ENCODE peak calls at places on chromosomes 6 and 20, in eight cellular contexts. D, V, Q, H, F, I, R and A are unnamed samples. For H3K79me2, the result is how much of the 10 kb centered on the place peaks cover.

GRCh38 chr6:138546733-138547185 is 47.5 kb upstream of the NHSL1 start:
- DNase-seq in D (peak), V (peak), Q (peak), H (no peak), F (peak), I (no peak), R (no peak), A (no peak)

GRCh38 chr20:51562334-51563140 is 20.0 kb upstream of the NFATC2 start:
- DNase-seq in D (no peak), V (peak), Q (peak), H (no peak), F (peak), I (peak), R (peak), A (peak)

GRCh38 chr6:113364781-113365545 is 492.2 kb upstream of the MARCKS start:
- DNase-seq in D (peak), V (no peak), Q (peak), H (no peak), F (peak), I (no peak), R (no peak), A (no peak)

GRCh38 chr6:16698988-16699868 is 62.0 kb downstream of the ATXN1 start:
- DNase-seq in D (peak), V (peak), Q (peak), H (no peak), F (peak), I (no peak), R (no peak), A (no peak)

GRCh38 chr6:106886922-106887797 is 87.4 kb downstream of the CD24 start:
- DNase-seq in D (peak), V (peak), Q (no peak), H (no peak), F (no peak), I (peak), R (peak), A (no peak)

GRCh38 chr6:154872605-154873004 is 122.5 kb upstream of the TIAM2 start:
- DNase-seq in D (no peak), V (no peak), Q (no peak), H (no peak), F (no peak), I (peak), R (peak), A (no peak)

GRCh38 chr6:93679836-93680235 is 260.5 kb upstream of the EPHA7 start:
- DNase-seq in D (no peak), V (no peak), Q (no peak), H (no peak), F (no peak), I (no peak), R (no peak), A (no peak)

GRCh38 chr6:157877573-157878011 is 54.5 kb downstream of the SNX9 start:
- DNase-seq in D (no peak), V (no peak), Q (no peak), H (no peak), F (no peak), I (no peak), R (no peak), A (no peak)

GRCh38 chr6:116561377-116562018 is 7.9 kb downstream of the CALHM4 start:
- DNase-seq in D (peak), V (peak), Q (peak), H (peak), F (peak), I (peak), R (peak), A (peak)

GRCh38 chr20:46202758-46203509 is 84.8 kb downstream of the CD40 start:
- DNase-seq in D (no peak), V (no peak), Q (no peak), H (no peak), F (no peak), I (no peak), R (no peak), A (no peak)

GRCh38 chr6:4931530-4932505 is 72.0 kb downstream of the RPP40 start:
- DNase-seq in D (peak), V (peak), Q (no peak), H (no peak), F (peak), I (peak), R (peak), A (no peak)

GRCh38 chr20:63950701-63951397 is 5.4 kb downstream of the UCKL1 start:
- DNase-seq in D (no peak), V (no peak), Q (no peak), H (no peak), F (no peak), I (no peak), R (no peak), A (no peak)

GRCh38 chr6:110881929-110882629 is 7.5 kb downstream of the AMD1 start:
- DNase-seq in D (no peak), V (no peak), Q (no peak), H (no peak), F (no peak), I (no peak), R (no peak), A (no peak)

GRCh38 chr6:101402618-101403002 is 9.1 kb downstream of the GRIK2 start:
- DNase-seq in D (no peak), V (peak), Q (no peak), H (no peak), F (no peak), I (peak), R (peak), A (no peak)

GRCh38 chr6:8983202-8983688 is 547.9 kb upstream of the SLC35B3 start:
- DNase-seq in D (peak), V (peak), Q (peak), H (peak), F (peak), I (peak), R (peak), A (peak)

GRCh38 chr6:40349566-40350192 is 237.5 kb downstream of the LRFN2 start:
- DNase-seq in D (no peak), V (no peak), Q (no peak), H (no peak), F (no peak), I (no peak), R (no peak), A (no peak)

GRCh38 chr6:20565291-20565690 is 31.0 kb downstream of the CDKAL1 start:
- DNase-seq in D (no peak), V (no peak), Q (no peak), H (no peak), F (no peak), I (no peak), R (no peak), A (no peak)

GRCh38 chr6:142881771-142882170 is 63.2 kb downstream of the HIVEP2 start:
- DNase-seq in D (no peak), V (peak), Q (no peak), H (no peak), F (no peak), I (no peak), R (no peak), A (no peak)

GRCh38 chr20:24106155-24106800 is 117.7 kb upstream of the GGTLC1 start:
- DNase-seq in D (no peak), V (no peak), Q (no peak), H (no peak), F (peak), I (no peak), R (no peak), A (no peak)

GRCh38 chr6:137665342-137665741 is 171.1 kb upstream of the OLIG3 start:
- DNase-seq in D (no peak), V (no peak), Q (no peak), H (no peak), F (no peak), I (no peak), R (no peak), A (no peak)

GRCh38 chr6:34595332-34596090 is 39.4 kb upstream of the SPDEF start:
- DNase-seq in D (no peak), V (no peak), Q (peak), H (no peak), F (peak), I (no peak), R (no peak), A (no peak)

GRCh38 chr6:34596798-34597197 is 40.7 kb upstream of the SPDEF start:
- DNase-seq in D (no peak), V (no peak), Q (no peak), H (no peak), F (no peak), I (no peak), R (no peak), A (no peak)

GRCh38 chr6:34600101-34600500 is 44.0 kb upstream of the SPDEF start:
- DNase-seq in D (no peak), V (no peak), Q (no peak), H (no peak), F (no peak), I (no peak), R (no peak), A (no peak)

GRCh38 chr6:34598725-34599124 is 42.6 kb upstream of the SPDEF start:
- DNase-seq in D (no peak), V (no peak), Q (no peak), H (no peak), F (no peak), I (no peak), R (no peak), A (no peak)

GRCh38 chr6:34597605-34598353 is 41.6 kb upstream of the SPDEF start:
- DNase-seq in D (peak), V (no peak), Q (no peak), H (no peak), F (no peak), I (no peak), R (no peak), A (no peak)
- H3K79me2 ChIP-seq in D (under half), V (half or more), Q (under half), H (half or more), F (half or more), I (half or more), R (under half), A (under half)

GRCh38 chr20:38446441-38447209 is 11.5 kb upstream of the SNHG17 start:
- DNase-seq in D (peak), V (peak), Q (peak), H (peak), F (peak), I (peak), R (peak), A (peak)

GRCh38 chr20:38447931-38448675 is 13.0 kb upstream of the SNHG17 start:
- DNase-seq in D (peak), V (no peak), Q (no peak), H (no peak), F (no peak), I (no peak), R (no peak), A (no peak)

GRCh38 chr20:38449046-38449445 is 13.9 kb upstream of the SNHG17 start:
- DNase-seq in D (no peak), V (no peak), Q (no peak), H (no peak), F (no peak), I (no peak), R (no peak), A (no peak)

GRCh38 chr20:38445901-38446425 is 10.8 kb upstream of the SNHG17 start:
- DNase-seq in D (no peak), V (no peak), Q (no peak), H (no peak), F (no peak), I (no peak), R (no peak), A (no peak)

DNA sequence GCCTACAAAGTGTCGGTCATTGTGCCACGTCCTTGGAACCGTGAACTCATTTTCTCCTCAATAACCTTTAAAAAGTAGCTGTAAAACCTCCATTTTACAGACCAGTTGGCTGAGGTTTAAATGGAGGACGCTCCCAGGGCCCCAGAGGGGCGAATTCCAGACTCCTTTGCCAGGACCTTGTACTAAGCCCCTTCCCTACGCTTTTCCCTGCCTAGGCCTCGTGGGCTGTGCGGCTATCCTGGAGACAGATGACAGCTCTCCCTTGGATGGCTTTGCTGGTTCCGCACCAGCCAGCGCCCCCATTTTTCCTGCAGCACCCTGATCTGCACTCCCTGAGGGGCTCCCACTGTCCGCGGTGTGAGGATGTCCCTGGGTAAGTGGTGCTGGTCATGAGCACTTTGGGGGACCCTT is 12.1 kb upstream of the SNHG17 start:
- DNase-seq in D (no peak), V (no peak), Q (no peak), H (no peak), F (no peak), I (peak), R (peak), A (no peak)
- H3K79me2 ChIP-seq in D (under half), V (under half), Q (under half), H (under half), F (under half), I (under half), R (under half), A (under half)

GRCh38 chr20:9286501-9286900 is 217.6 kb downstream of the PLCB4 start:
- DNase-seq in D (no peak), V (no peak), Q (peak), H (no peak), F (no peak), I (no peak), R (no peak), A (no peak)
- H3K79me2 ChIP-seq in D (under half), V (under half), Q (under half), H (under half), F (under half), I (under half), R (under half), A (under half)

GRCh38 chr6:15296249-15296648 is 50.4 kb downstream of the JARID2 start:
- DNase-seq in D (no peak), V (no peak), Q (no peak), H (no peak), F (no peak), I (no peak), R (no peak), A (no peak)

GRCh38 chr6:15292721-15293302 is 46.9 kb downstream of the JARID2 start:
- DNase-seq in D (no peak), V (no peak), Q (no peak), H (no peak), F (no peak), I (no peak), R (no peak), A (no peak)

GRCh38 chr6:15290962-15291704 is 45.3 kb downstream of the JARID2 start:
- DNase-seq in D (no peak), V (no peak), Q (no peak), H (no peak), F (no peak), I (peak), R (peak), A (no peak)

GRCh38 chr6:15296735-15297134 is 50.9 kb downstream of the JARID2 start:
- DNase-seq in D (no peak), V (no peak), Q (no peak), H (peak), F (no peak), I (no peak), R (no peak), A (no peak)

GRCh38 chr6:15293674-15294073 is 47.8 kb downstream of the JARID2 start:
- DNase-seq in D (no peak), V (no peak), Q (no peak), H (no peak), F (no peak), I (no peak), R (no peak), A (no peak)
- H3K79me2 ChIP-seq in D (half or more), V (half or more), Q (half or more), H (half or more), F (half or more), I (half or more), R (half or more), A (half or more)

DNA sequence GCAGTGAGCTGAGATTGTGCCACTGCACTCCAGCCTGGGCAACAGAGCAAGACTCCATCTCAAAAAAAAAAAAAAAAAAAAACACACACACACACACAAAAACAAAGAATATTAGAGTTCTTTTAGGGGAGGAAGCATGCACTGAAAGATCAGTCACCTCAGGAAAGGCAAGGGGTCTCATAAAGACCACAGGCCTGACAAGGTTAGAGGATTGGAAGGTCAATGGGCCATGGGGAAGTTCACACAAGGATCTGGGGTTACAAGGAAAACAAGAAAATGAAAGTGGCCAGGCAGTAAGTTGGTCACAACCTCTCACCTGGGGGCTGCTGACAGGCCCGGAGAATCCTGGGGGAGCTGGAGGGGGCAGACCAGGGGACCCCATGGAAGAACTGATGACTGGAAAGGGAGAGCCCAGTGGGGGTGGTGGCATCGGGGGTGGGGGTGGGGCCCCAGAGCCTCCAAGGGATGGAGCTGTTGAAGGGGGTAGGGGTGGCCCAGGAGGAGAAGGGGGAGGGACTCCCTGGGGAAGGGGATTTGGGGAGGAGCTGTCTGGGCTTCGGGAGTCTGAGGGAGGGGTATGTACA is 1.5 kb downstream of the RXRB start:
- DNase-seq in D (no peak), V (no peak), Q (no peak), H (no peak), F (no peak), I (no peak), R (no peak), A (no peak)
- H3K79me2 ChIP-seq in D (under half), V (half or more), Q (half or more), H (under half), F (half or more), I (under half), R (under half), A (half or more)

DNA sequence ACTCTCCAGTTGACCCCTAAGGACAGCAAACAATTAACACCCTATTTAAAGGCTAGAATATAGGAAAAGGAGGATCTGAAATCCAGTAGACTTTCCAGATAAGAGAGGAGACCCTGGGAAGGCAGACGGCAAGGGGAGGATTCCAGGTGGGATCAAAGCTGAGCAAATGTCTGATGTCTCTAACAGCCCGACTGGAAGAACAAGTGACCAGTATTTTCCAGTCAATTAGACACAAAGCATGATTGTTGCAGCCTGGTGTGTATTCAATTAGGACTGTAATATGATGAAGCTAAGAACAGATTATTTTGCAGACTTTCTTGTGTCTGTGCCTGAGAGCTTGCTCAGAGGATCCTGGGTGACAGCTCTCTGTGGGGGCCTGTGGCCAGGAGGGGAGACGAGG is 471.7 kb upstream of the AGPAT4 start:
- DNase-seq in D (no peak), V (no peak), Q (no peak), H (no peak), F (no peak), I (no peak), R (peak), A (no peak)
- H3K79me2 ChIP-seq in D (under half), V (under half), Q (under half), H (under half), F (under half), I (under half), R (under half), A (under half)

GRCh38 chr6:37971263-37971662 is 151.7 kb downstream of the ZFAND3 start:
- DNase-seq in D (no peak), V (no peak), Q (no peak), H (no peak), F (no peak), I (no peak), R (no peak), A (no peak)

GRCh38 chr6:37965964-37966676 is 146.6 kb downstream of the ZFAND3 start:
- DNase-seq in D (peak), V (no peak), Q (peak), H (no peak), F (peak), I (no peak), R (no peak), A (no peak)

GRCh38 chr6:37966801-37967200 is 147.3 kb downstream of the ZFAND3 start:
- DNase-seq in D (no peak), V (no peak), Q (no peak), H (no peak), F (peak), I (no peak), R (no peak), A (no peak)

GRCh38 chr6:37971711-37972410 is 152.3 kb downstream of the ZFAND3 start:
- DNase-seq in D (no peak), V (no peak), Q (no peak), H (no peak), F (no peak), I (no peak), R (no peak), A (no peak)

DNA sequence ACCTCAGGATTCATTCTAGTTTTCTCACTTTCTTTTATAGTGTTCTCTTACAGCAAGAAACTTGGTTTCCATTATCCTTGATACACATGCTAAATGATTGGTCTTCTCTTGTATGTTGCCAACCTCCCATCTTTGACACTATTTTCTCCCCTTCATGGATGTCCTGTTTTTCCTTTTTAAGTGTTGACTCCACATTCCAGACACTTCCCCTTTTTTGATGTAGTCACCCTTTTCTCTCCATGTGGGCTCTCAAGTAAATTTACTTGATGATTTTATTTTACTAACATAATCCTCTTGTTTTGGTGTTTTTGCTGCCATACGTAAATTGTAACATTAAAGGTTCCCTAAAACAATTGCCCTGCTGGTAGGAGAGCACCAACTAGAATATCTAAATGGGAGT is 148.1 kb downstream of the ZFAND3 start:
- DNase-seq in D (no peak), V (no peak), Q (no peak), H (no peak), F (no peak), I (no peak), R (no peak), A (no peak)
- H3K79me2 ChIP-seq in D (under half), V (half or more), Q (half or more), H (under half), F (half or more), I (under half), R (half or more), A (under half)

GRCh38 chr6:32845381-32845884 is 1.6 kb upstream of the PSMB8 start:
- DNase-seq in D (no peak), V (no peak), Q (no peak), H (peak), F (no peak), I (no peak), R (no peak), A (no peak)

GRCh38 chr6:32847004-32847403 is 3.2 kb upstream of the PSMB8 start:
- DNase-seq in D (no peak), V (no peak), Q (no peak), H (no peak), F (no peak), I (no peak), R (no peak), A (no peak)

GRCh38 chr6:32843979-32844838 is at the start of gene PSMB8:
- DNase-seq in D (peak), V (peak), Q (peak), H (peak), F (peak), I (peak), R (peak), A (peak)

GRCh38 chr6:32843321-32843978 is 397 bp downstream of the PSMB8 start:
- DNase-seq in D (no peak), V (no peak), Q (no peak), H (no peak), F (no peak), I (no peak), R (no peak), A (no peak)

GRCh38 chr6:32844839-32845372 is 1.1 kb upstream of the PSMB8 start:
- DNase-seq in D (no peak), V (no peak), Q (no peak), H (peak), F (no peak), I (no peak), R (no peak), A (no peak)
- H3K79me2 ChIP-seq in D (under half), V (under half), Q (under half), H (under half), F (under half), I (under half), R (under half), A (under half)